ENCODE peak calls at places on chromosomes 11 and 22, in nine cellular contexts. L, Y, A, P, S, B, D, K and R are unnamed samples.
A peak's percentile ranks its signal among the peaks of the same experiment; 100 is the strongest.

GRCh38 chr11:65529475-65530156 is 4.7 kb downstream of the SCYL1 start:
- DNase-seq in L (no peak), Y (no peak), A (no peak), P (no peak), S (peak; percentile 82), B (no peak), D (no peak), K (no peak), R (no peak)

GRCh38 chr11:62882811-62883496 is 2.3 kb downstream of the SLC3A2 start:
- DNase-seq in L (no peak), Y (no peak), A (no peak), P (no peak), S (no peak), B (no peak), D (no peak), K (no peak), R (no peak)

GRCh38 chr11:96464695-96465307 is 75.0 kb downstream of the JRKL start:
- DNase-seq in L (no peak), Y (peak; percentile 84), A (no peak), P (no peak), S (no peak), B (no peak), D (peak; percentile 28), K (no peak), R (no peak)

GRCh38 chr22:47534150-47535133 is 772.0 kb downstream of the TBC1D22A start:
- DNase-seq in L (no peak), Y (no peak), A (no peak), P (no peak), S (peak; percentile 44), B (no peak), D (no peak), K (no peak), R (no peak)

GRCh38 chr11:74849525-74850391 is 99.1 kb downstream of the XRRA1 start:
- DNase-seq in L (no peak), Y (peak; percentile 72), A (no peak), P (no peak), S (no peak), B (peak; percentile 56), D (no peak), K (no peak), R (no peak)

GRCh38 chr22:25365491-25366261 is 146.2 kb downstream of the CRYBB2 start:
- DNase-seq in L (no peak), Y (no peak), A (no peak), P (no peak), S (no peak), B (no peak), D (no peak), K (peak; percentile 53), R (peak; percentile 93)

GRCh38 chr11:32852142-32852541 is 22.4 kb downstream of the PRRG4 start:
- DNase-seq in L (no peak), Y (peak; percentile 68), A (no peak), P (no peak), S (no peak), B (no peak), D (no peak), K (no peak), R (no peak)

GRCh38 chr22:44330727-44331660 is 18.2 kb upstream of the SHISAL1 start:
- DNase-seq in L (no peak), Y (no peak), A (no peak), P (no peak), S (no peak), B (peak; percentile 68), D (no peak), K (peak; percentile 43), R (no peak)

GRCh38 chr11:8356731-8357504 is 93.2 kb upstream of the LMO1 start:
- DNase-seq in L (no peak), Y (no peak), A (no peak), P (no peak), S (peak; percentile 57), B (no peak), D (no peak), K (no peak), R (peak; percentile 75)

GRCh38 chr11:70073188-70073817 is 4.8 kb upstream of the ANO1 start:
- DNase-seq in L (peak; percentile 66), Y (no peak), A (no peak), P (no peak), S (no peak), B (no peak), D (no peak), K (no peak), R (no peak)

GRCh38 chr11:61477734-61478148 is 30.8 kb upstream of the LRRC10B start:
- DNase-seq in L (peak; percentile 54), Y (peak; percentile 33), A (peak; percentile 52), P (peak; percentile 71), S (peak; percentile 76), B (peak; percentile 86), D (peak; percentile 11), K (peak; percentile 69), R (no peak)

GRCh38 chr11:59857444-59858434 is 8.5 kb downstream of the TCN1 start:
- DNase-seq in L (no peak), Y (no peak), A (no peak), P (no peak), S (no peak), B (no peak), D (peak; percentile 29), K (no peak), R (no peak)

GRCh38 chr22:19143967-19144400 is 467 bp downstream of the ESS2 start:
- DNase-seq in L (no peak), Y (peak; percentile 8), A (peak; percentile 51), P (no peak), S (no peak), B (no peak), D (peak; percentile 31), K (no peak), R (no peak)

GRCh38 chr11:61860054-61860903 is 31.1 kb downstream of the FADS3 start:
- DNase-seq in L (no peak), Y (peak; percentile 71), A (no peak), P (no peak), S (peak; percentile 92), B (no peak), D (no peak), K (no peak), R (no peak)

GRCh38 chr11:96199563-96200025 is 143.4 kb downstream of the MAML2 start:
- DNase-seq in L (no peak), Y (peak; percentile 60), A (no peak), P (no peak), S (no peak), B (no peak), D (no peak), K (no peak), R (no peak)

GRCh38 chr11:121964591-121964990 is 151.4 kb downstream of the BLID start:
- DNase-seq in L (no peak), Y (peak; percentile 10), A (no peak), P (no peak), S (no peak), B (no peak), D (no peak), K (no peak), R (no peak)

GRCh38 chr11:63747006-63747405 is 21.6 kb downstream of the ZFTA start:
- DNase-seq in L (no peak), Y (no peak), A (no peak), P (no peak), S (no peak), B (no peak), D (no peak), K (no peak), R (no peak)

GRCh38 chr11:127070808-127071207 is 70.2 kb upstream of the KIRREL3 start:
- DNase-seq in L (no peak), Y (no peak), A (no peak), P (no peak), S (no peak), B (no peak), D (no peak), K (no peak), R (no peak)

GRCh38 chr11:134637091-134638015 is 225.3 kb upstream of the B3GAT1 start:
- DNase-seq in L (no peak), Y (no peak), A (no peak), P (no peak), S (no peak), B (no peak), D (no peak), K (no peak), R (no peak)

GRCh38 chr11:70675697-70676374 is 277.5 kb downstream of the CTTN start:
- DNase-seq in L (no peak), Y (no peak), A (no peak), P (no peak), S (no peak), B (no peak), D (no peak), K (no peak), R (no peak)

GRCh38 chr11:80844110-80844509 is 1403.3 kb upstream of the TENM4 start:
- DNase-seq in L (no peak), Y (no peak), A (no peak), P (no peak), S (no peak), B (no peak), D (no peak), K (no peak), R (no peak)
- TF ChIP-seq CTCF in L (no peak), Y (no peak), A (no peak), P (no peak), S (no peak), B (no peak), D (no peak), K (no peak), R (no peak)

GRCh38 chr11:89498845-89499448 is 7.8 kb upstream of the NOX4 start:
- DNase-seq in L (no peak), Y (no peak), A (no peak), P (no peak), S (no peak), B (peak; percentile 37), D (peak; percentile 32), K (no peak), R (no peak)
- TF ChIP-seq CTCF in L (no peak), Y (no peak), A (no peak), P (no peak), S (no peak), B (peak; percentile 64), D (peak; percentile 44), K (peak; percentile 62), R (peak; percentile 52)

DNA sequence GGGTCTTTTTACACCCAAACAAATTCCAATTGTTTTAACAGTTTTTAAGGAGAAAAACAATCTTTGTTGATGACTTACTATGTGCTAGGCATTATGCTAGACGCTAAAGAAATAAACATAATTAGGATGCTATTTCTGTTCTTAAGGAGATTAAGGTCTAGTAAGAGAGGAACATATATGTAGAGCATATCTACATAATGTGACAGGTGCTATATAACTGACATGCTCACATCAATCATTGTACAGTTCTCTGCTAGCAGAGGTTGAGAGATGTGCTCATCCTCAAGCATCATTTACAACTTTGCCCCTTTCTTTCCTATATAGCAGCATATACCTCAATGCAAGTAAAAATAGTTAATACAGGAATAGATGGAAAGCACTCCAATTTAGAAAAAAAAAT is 37.5 kb downstream of the PDGFD start:
- DNase-seq in L (no peak), Y (no peak), A (no peak), P (no peak), S (no peak), B (no peak), D (no peak), K (no peak), R (no peak)
- TF ChIP-seq CTCF in L (no peak), Y (no peak), A (no peak), P (no peak), S (no peak), B (no peak), D (no peak), K (no peak), R (no peak)

DNA sequence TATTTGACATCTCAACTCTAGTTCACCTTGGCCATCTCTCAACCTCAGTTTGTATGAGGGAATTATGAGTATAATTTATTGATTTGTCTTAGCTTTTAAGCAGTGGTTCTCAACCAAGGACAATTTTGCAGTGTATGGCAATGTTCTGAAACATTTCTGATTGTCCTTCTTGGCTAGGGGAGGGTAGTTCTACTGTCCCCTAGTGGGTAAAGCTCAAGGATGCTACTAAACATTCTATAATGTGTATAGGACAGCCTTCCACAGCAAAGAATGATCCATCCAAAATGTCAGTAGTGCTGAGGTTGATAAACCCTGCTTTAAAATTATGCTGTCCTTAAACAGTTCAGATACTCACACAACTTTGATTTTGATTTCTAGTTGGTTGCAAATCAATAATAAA is 78.1 kb upstream of the ALKBH3 start:
- DNase-seq in L (no peak), Y (peak; percentile 9), A (no peak), P (no peak), S (no peak), B (no peak), D (no peak), K (no peak), R (no peak)
- TF ChIP-seq CTCF in L (peak; percentile 49), Y (peak; percentile 54), A (no peak), P (no peak), S (no peak), B (no peak), D (peak; percentile 13), K (no peak), R (peak; percentile 62)